ENCODE peak calls at places on chromosomes 3 and 15, in five cellular contexts. One of them, this sample, is unnamed.

GRCh38 chr3:83938491-83938890 is 1020.3 kb upstream of the CADM2 start:
- DNase-seq in neural crest cell: no peak
- DNase-seq in stimulated activated CD4-positive, alpha-beta T cell treated with anti-CD3 and anti-CD28 coated beads, Interleukin-1b, Interleukin-23, amount 100 ng/mL, for 24 hours: no peak
- DNase-seq in tibial artery: no peak
- DNase-seq in EH: no peak
- DNase-seq in this sample: no peak

GRCh38 chr3:154954750-154955149 is 125.4 kb upstream of the MME start:
- DNase-seq in neural crest cell: no peak
- DNase-seq in EH: peak
- DNase-seq in stimulated activated CD4-positive, alpha-beta T cell treated with anti-CD3 and anti-CD28 coated beads, Interleukin-1b, Interleukin-23, amount 100 ng/mL, for 24 hours: no peak
- DNase-seq in tibial artery: no peak
- DNase-seq in this sample: peak

GRCh38 chr3:19725000-19725399 is 209.0 kb downstream of the EFHB start:
- DNase-seq in neural crest cell: no peak
- DNase-seq in stimulated activated CD4-positive, alpha-beta T cell treated with anti-CD3 and anti-CD28 coated beads, Interleukin-1b, Interleukin-23, amount 100 ng/mL, for 24 hours: no peak
- DNase-seq in tibial artery: no peak
- DNase-seq in EH: no peak
- DNase-seq in this sample: no peak

GRCh38 chr3:105606052-105606451 is 239.3 kb downstream of the ALCAM start:
- DNase-seq in tibial artery: no peak
- DNase-seq in neural crest cell: no peak
- DNase-seq in stimulated activated CD4-positive, alpha-beta T cell treated with anti-CD3 and anti-CD28 coated beads, Interleukin-1b, Interleukin-23, amount 100 ng/mL, for 24 hours: no peak
- DNase-seq in EH: peak
- DNase-seq in this sample: peak

GRCh38 chr3:155286745-155287144 is 6.7 kb downstream of the STRIT1 start:
- DNase-seq in EH: peak
- DNase-seq in neural crest cell: no peak
- DNase-seq in tibial artery: no peak
- DNase-seq in stimulated activated CD4-positive, alpha-beta T cell treated with anti-CD3 and anti-CD28 coated beads, Interleukin-1b, Interleukin-23, amount 100 ng/mL, for 24 hours: no peak
- DNase-seq in this sample: peak

GRCh38 chr3:32154180-32154579 is 47.8 kb downstream of the GPD1L start:
- DNase-seq in neural crest cell: no peak
- DNase-seq in stimulated activated CD4-positive, alpha-beta T cell treated with anti-CD3 and anti-CD28 coated beads, Interleukin-1b, Interleukin-23, amount 100 ng/mL, for 24 hours: no peak
- DNase-seq in EH: no peak
- DNase-seq in tibial artery: no peak
- DNase-seq in this sample: no peak

GRCh38 chr15:83282859-83283812 is 1.3 kb downstream of the BNC1 start:
- DNase-seq in EH: peak
- DNase-seq in neural crest cell: peak
- DNase-seq in tibial artery: no peak
- DNase-seq in stimulated activated CD4-positive, alpha-beta T cell treated with anti-CD3 and anti-CD28 coated beads, Interleukin-1b, Interleukin-23, amount 100 ng/mL, for 24 hours: no peak
- DNase-seq in this sample: peak

GRCh38 chr3:70824078-70824477 is 511.6 kb upstream of the MDFIC2 start:
- DNase-seq in neural crest cell: no peak
- DNase-seq in tibial artery: no peak
- DNase-seq in stimulated activated CD4-positive, alpha-beta T cell treated with anti-CD3 and anti-CD28 coated beads, Interleukin-1b, Interleukin-23, amount 100 ng/mL, for 24 hours: no peak
- DNase-seq in EH: peak
- DNase-seq in this sample: no peak

GRCh38 chr15:81865850-81866537 is 179.8 kb downstream of the MEX3B start:
- DNase-seq in neural crest cell: no peak
- DNase-seq in stimulated activated CD4-positive, alpha-beta T cell treated with anti-CD3 and anti-CD28 coated beads, Interleukin-1b, Interleukin-23, amount 100 ng/mL, for 24 hours: no peak
- DNase-seq in EH: no peak
- DNase-seq in tibial artery: no peak
- DNase-seq in this sample: no peak

GRCh38 chr3:8969246-8969645 is 6.0 kb upstream of the RAD18 start:
- DNase-seq in stimulated activated CD4-positive, alpha-beta T cell treated with anti-CD3 and anti-CD28 coated beads, Interleukin-1b, Interleukin-23, amount 100 ng/mL, for 24 hours: no peak
- DNase-seq in neural crest cell: no peak
- DNase-seq in EH: no peak
- DNase-seq in tibial artery: no peak
- DNase-seq in this sample: no peak

GRCh38 chr3:39808467-39809180 is 785 bp upstream of the MYRIP start:
- DNase-seq in EH: peak
- DNase-seq in stimulated activated CD4-positive, alpha-beta T cell treated with anti-CD3 and anti-CD28 coated beads, Interleukin-1b, Interleukin-23, amount 100 ng/mL, for 24 hours: no peak
- DNase-seq in neural crest cell: peak
- DNase-seq in tibial artery: no peak
- DNase-seq in this sample: peak

GRCh38 chr15:88708256-88709054 is 69.6 kb downstream of the ISG20 start:
- DNase-seq in tibial artery: peak
- DNase-seq in stimulated activated CD4-positive, alpha-beta T cell treated with anti-CD3 and anti-CD28 coated beads, Interleukin-1b, Interleukin-23, amount 100 ng/mL, for 24 hours: no peak
- DNase-seq in EH: peak
- DNase-seq in neural crest cell: no peak
- DNase-seq in this sample: peak

GRCh38 chr3:194162817-194163584 is 27.1 kb downstream of the HES1 start:
- DNase-seq in stimulated activated CD4-positive, alpha-beta T cell treated with anti-CD3 and anti-CD28 coated beads, Interleukin-1b, Interleukin-23, amount 100 ng/mL, for 24 hours: no peak
- DNase-seq in neural crest cell: no peak
- DNase-seq in tibial artery: no peak
- DNase-seq in EH: no peak
- DNase-seq in this sample: no peak

GRCh38 chr15:67547064-67547463 is 4.6 kb downstream of the MAP2K5 start:
- DNase-seq in stimulated activated CD4-positive, alpha-beta T cell treated with anti-CD3 and anti-CD28 coated beads, Interleukin-1b, Interleukin-23, amount 100 ng/mL, for 24 hours: no peak
- DNase-seq in tibial artery: no peak
- DNase-seq in EH: no peak
- DNase-seq in neural crest cell: no peak
- DNase-seq in this sample: no peak

GRCh38 chr3:129490273-129490675 is 38.2 kb upstream of the RHO start:
- DNase-seq in EH: peak
- DNase-seq in stimulated activated CD4-positive, alpha-beta T cell treated with anti-CD3 and anti-CD28 coated beads, Interleukin-1b, Interleukin-23, amount 100 ng/mL, for 24 hours: peak
- DNase-seq in neural crest cell: peak
- DNase-seq in tibial artery: peak
- DNase-seq in this sample: peak

GRCh38 chr3:124860599-124860998 is 26.6 kb downstream of the ITGB5 start:
- DNase-seq in EH: peak
- DNase-seq in tibial artery: peak
- DNase-seq in stimulated activated CD4-positive, alpha-beta T cell treated with anti-CD3 and anti-CD28 coated beads, Interleukin-1b, Interleukin-23, amount 100 ng/mL, for 24 hours: no peak
- DNase-seq in neural crest cell: no peak
- DNase-seq in this sample: peak

GRCh38 chr3:114213262-114213668 is 24.1 kb downstream of the ZNF80 start:
- DNase-seq in tibial artery: no peak
- DNase-seq in EH: peak
- DNase-seq in stimulated activated CD4-positive, alpha-beta T cell treated with anti-CD3 and anti-CD28 coated beads, Interleukin-1b, Interleukin-23, amount 100 ng/mL, for 24 hours: no peak
- DNase-seq in neural crest cell: no peak
- DNase-seq in this sample: peak

This sample was measured in EL.